ENCODE peak calls at places on chromosomes 4 and X, in eight cellular contexts. H, C, A, J, N, M, Q and P are unnamed samples.

GRCh38 chr4:113616443-113616842 is 145.1 kb downstream of the CAMK2D start:
- DNase-seq in H (no peak), C (no peak), A (no peak), J (no peak), N (no peak), M (no peak), Q (no peak), P (no peak)

GRCh38 chr4:4529412-4529811 is 12.4 kb downstream of the STX18 start:
- DNase-seq in H (no peak), C (no peak), A (no peak), J (no peak), N (no peak), M (no peak), Q (no peak), P (no peak)

GRCh38 chr4:978957-979701 is 5.8 kb upstream of the DGKQ start:
- DNase-seq in H (no peak), C (no peak), A (peak; percentile 48), J (no peak), N (peak; percentile 58), M (no peak), Q (peak; percentile 84), P (peak; percentile 80)

GRCh38 chr4:31160146-31160545 is 440.0 kb downstream of the PCDH7 start:
- DNase-seq in H (no peak), C (no peak), A (no peak), J (no peak), N (no peak), M (no peak), Q (no peak), P (no peak)

GRCh38 chr4:123381996-123382395 is 14.6 kb upstream of the SPRY1 start:
- DNase-seq in H (no peak), C (no peak), A (no peak), J (no peak), N (no peak), M (no peak), Q (no peak), P (no peak)

GRCh38 chr4:56062527-56062926 is 113.8 kb downstream of the CEP135 start:
- DNase-seq in H (no peak), C (no peak), A (no peak), J (no peak), N (no peak), M (no peak), Q (no peak), P (no peak)

GRCh38 chrX:39427492-39428289 is 626.4 kb downstream of the MID1IP1 start:
- DNase-seq in H (no peak), C (no peak), A (peak; percentile 40), J (no peak), N (no peak), M (peak; percentile 1), Q (no peak), P (peak; percentile 8)

GRCh38 chrX:54116391-54116790 is 66.7 kb downstream of the FAM120C start:
- DNase-seq in H (no peak), C (no peak), A (no peak), J (no peak), N (no peak), M (no peak), Q (no peak), P (no peak)